ENCODE peak calls at places on chromosome 1, in six cellular contexts. One of them, this sample, is unnamed.

GRCh38 chr1:31633117-31633516 is 11.6 kb downstream of the PEF1 start:
- DNase-seq in breast epithelium: no peak
- DNase-seq in A549: peak; percentile 22
- DNase-seq in activated effector memory CD4-positive, alpha-beta T cell treated with anti-CD3 and anti-CD28 coated beads, Interleukin-2, amount 50 U/mL, for 16 hours: peak; percentile 70
- DNase-seq in lower lobe of right lung: no peak
- DNase-seq in T follicular helper cell: no peak
- DNase-seq in this sample: no peak

GRCh38 chr1:161071886-161072371 is 2.2 kb upstream of the ARHGAP30 start:
- DNase-seq in breast epithelium: peak; percentile 55
- DNase-seq in A549: peak; percentile 72
- DNase-seq in activated effector memory CD4-positive, alpha-beta T cell treated with anti-CD3 and anti-CD28 coated beads, Interleukin-2, amount 50 U/mL, for 16 hours: peak; percentile 75
- DNase-seq in lower lobe of right lung: peak; percentile 86
- DNase-seq in T follicular helper cell: peak; percentile 16
- DNase-seq in this sample: no peak

GRCh38 chr1:237126180-237126579 is 84.2 kb downstream of the RYR2 start:
- DNase-seq in breast epithelium: no peak
- DNase-seq in A549: no peak
- DNase-seq in activated effector memory CD4-positive, alpha-beta T cell treated with anti-CD3 and anti-CD28 coated beads, Interleukin-2, amount 50 U/mL, for 16 hours: no peak
- DNase-seq in lower lobe of right lung: no peak
- DNase-seq in T follicular helper cell: no peak
- DNase-seq in this sample: no peak

GRCh38 chr1:48049823-48050539 is 52.8 kb upstream of the TRABD2B start:
- DNase-seq in breast epithelium: no peak
- DNase-seq in A549: no peak
- DNase-seq in activated effector memory CD4-positive, alpha-beta T cell treated with anti-CD3 and anti-CD28 coated beads, Interleukin-2, amount 50 U/mL, for 16 hours: no peak
- DNase-seq in lower lobe of right lung: no peak
- DNase-seq in T follicular helper cell: no peak
- DNase-seq in this sample: no peak

GRCh38 chr1:167983797-167984196 is 46.9 kb upstream of the MPC2 start:
- DNase-seq in breast epithelium: no peak
- DNase-seq in A549: no peak
- DNase-seq in activated effector memory CD4-positive, alpha-beta T cell treated with anti-CD3 and anti-CD28 coated beads, Interleukin-2, amount 50 U/mL, for 16 hours: no peak
- DNase-seq in lower lobe of right lung: no peak
- DNase-seq in T follicular helper cell: no peak
- DNase-seq in this sample: no peak

GRCh38 chr1:37945743-37946702 is 830 bp downstream of the INPP5B start:
- DNase-seq in breast epithelium: peak; percentile 42
- DNase-seq in A549: peak; percentile 43
- DNase-seq in activated effector memory CD4-positive, alpha-beta T cell treated with anti-CD3 and anti-CD28 coated beads, Interleukin-2, amount 50 U/mL, for 16 hours: no peak
- DNase-seq in lower lobe of right lung: peak; percentile 50
- DNase-seq in T follicular helper cell: no peak
- DNase-seq in this sample: no peak

GRCh38 chr1:160777486-160778089 is 18.4 kb upstream of the LY9 start:
- DNase-seq in breast epithelium: no peak
- DNase-seq in A549: peak; percentile 27
- DNase-seq in activated effector memory CD4-positive, alpha-beta T cell treated with anti-CD3 and anti-CD28 coated beads, Interleukin-2, amount 50 U/mL, for 16 hours: peak; percentile 76
- DNase-seq in lower lobe of right lung: no peak
- DNase-seq in T follicular helper cell: peak; percentile 36
- DNase-seq in this sample: no peak

GRCh38 chr1:221487781-221488520 is 253.9 kb downstream of the DUSP10 start:
- DNase-seq in breast epithelium: no peak
- DNase-seq in A549: peak; percentile 28
- DNase-seq in activated effector memory CD4-positive, alpha-beta T cell treated with anti-CD3 and anti-CD28 coated beads, Interleukin-2, amount 50 U/mL, for 16 hours: no peak
- DNase-seq in lower lobe of right lung: no peak
- DNase-seq in T follicular helper cell: no peak
- DNase-seq in this sample: no peak

GRCh38 chr1:156491151-156491949 is 9.2 kb downstream of the MEF2D start:
- DNase-seq in breast epithelium: no peak
- DNase-seq in A549: no peak
- DNase-seq in activated effector memory CD4-positive, alpha-beta T cell treated with anti-CD3 and anti-CD28 coated beads, Interleukin-2, amount 50 U/mL, for 16 hours: no peak
- DNase-seq in lower lobe of right lung: no peak
- DNase-seq in T follicular helper cell: no peak
- DNase-seq in this sample: no peak

GRCh38 chr1:32759997-32760623 is 57.0 kb downstream of the YARS1 start:
- DNase-seq in breast epithelium: peak; percentile 99
- DNase-seq in A549: peak; percentile 92
- DNase-seq in activated effector memory CD4-positive, alpha-beta T cell treated with anti-CD3 and anti-CD28 coated beads, Interleukin-2, amount 50 U/mL, for 16 hours: no peak
- DNase-seq in lower lobe of right lung: peak; percentile 96
- DNase-seq in T follicular helper cell: no peak
- DNase-seq in this sample: no peak

GRCh38 chr1:205676597-205676996 is 3.7 kb downstream of the SLC45A3 start:
- DNase-seq in breast epithelium: no peak
- DNase-seq in A549: no peak
- DNase-seq in activated effector memory CD4-positive, alpha-beta T cell treated with anti-CD3 and anti-CD28 coated beads, Interleukin-2, amount 50 U/mL, for 16 hours: no peak
- DNase-seq in lower lobe of right lung: no peak
- DNase-seq in T follicular helper cell: no peak
- DNase-seq in this sample: no peak

GRCh38 chr1:224785622-224786021 is 143.9 kb upstream of the DNAH14 start:
- DNase-seq in breast epithelium: no peak
- DNase-seq in A549: no peak
- DNase-seq in activated effector memory CD4-positive, alpha-beta T cell treated with anti-CD3 and anti-CD28 coated beads, Interleukin-2, amount 50 U/mL, for 16 hours: no peak
- DNase-seq in lower lobe of right lung: no peak
- DNase-seq in T follicular helper cell: no peak
- DNase-seq in this sample: no peak

GRCh38 chr1:236280438-236281285 is 1.1 kb downstream of the ERO1B start:
- DNase-seq in breast epithelium: peak; percentile 32
- DNase-seq in A549: no peak
- DNase-seq in activated effector memory CD4-positive, alpha-beta T cell treated with anti-CD3 and anti-CD28 coated beads, Interleukin-2, amount 50 U/mL, for 16 hours: peak; percentile 74
- DNase-seq in lower lobe of right lung: no peak
- DNase-seq in T follicular helper cell: peak; percentile 24
- DNase-seq in this sample: no peak

GRCh38 chr1:156497078-156497742 is 3.4 kb downstream of the MEF2D start:
- DNase-seq in breast epithelium: no peak
- DNase-seq in A549: no peak
- DNase-seq in activated effector memory CD4-positive, alpha-beta T cell treated with anti-CD3 and anti-CD28 coated beads, Interleukin-2, amount 50 U/mL, for 16 hours: no peak
- DNase-seq in lower lobe of right lung: no peak
- DNase-seq in T follicular helper cell: no peak
- DNase-seq in this sample: no peak

GRCh38 chr1:190597361-190597760 is 119.7 kb upstream of the BRINP3 start:
- DNase-seq in breast epithelium: no peak
- DNase-seq in A549: no peak
- DNase-seq in activated effector memory CD4-positive, alpha-beta T cell treated with anti-CD3 and anti-CD28 coated beads, Interleukin-2, amount 50 U/mL, for 16 hours: no peak
- DNase-seq in lower lobe of right lung: no peak
- DNase-seq in T follicular helper cell: no peak
- DNase-seq in this sample: no peak

GRCh38 chr1:175072131-175072941 is 4.7 kb downstream of the TNN start:
- DNase-seq in breast epithelium: no peak
- DNase-seq in A549: no peak
- DNase-seq in activated effector memory CD4-positive, alpha-beta T cell treated with anti-CD3 and anti-CD28 coated beads, Interleukin-2, amount 50 U/mL, for 16 hours: no peak
- DNase-seq in lower lobe of right lung: no peak
- DNase-seq in T follicular helper cell: no peak
- DNase-seq in this sample: no peak

GRCh38 chr1:192552619-192553225 is 22.9 kb upstream of the RGS1 start:
- DNase-seq in breast epithelium: no peak
- DNase-seq in A549: no peak
- DNase-seq in activated effector memory CD4-positive, alpha-beta T cell treated with anti-CD3 and anti-CD28 coated beads, Interleukin-2, amount 50 U/mL, for 16 hours: no peak
- DNase-seq in lower lobe of right lung: no peak
- DNase-seq in T follicular helper cell: no peak
- DNase-seq in this sample: no peak

GRCh38 chr1:198892065-198892464 is 253.2 kb downstream of the PTPRC start:
- DNase-seq in breast epithelium: no peak
- DNase-seq in A549: no peak
- DNase-seq in activated effector memory CD4-positive, alpha-beta T cell treated with anti-CD3 and anti-CD28 coated beads, Interleukin-2, amount 50 U/mL, for 16 hours: no peak
- DNase-seq in lower lobe of right lung: no peak
- DNase-seq in T follicular helper cell: no peak
- DNase-seq in this sample: no peak

GRCh38 chr1:31064685-31065309 is 720 bp downstream of the PUM1 start:
- DNase-seq in breast epithelium: no peak
- DNase-seq in A549: peak; percentile 32
- DNase-seq in activated effector memory CD4-positive, alpha-beta T cell treated with anti-CD3 and anti-CD28 coated beads, Interleukin-2, amount 50 U/mL, for 16 hours: peak; percentile 77
- DNase-seq in lower lobe of right lung: peak; percentile 46
- DNase-seq in T follicular helper cell: peak; percentile 2
- DNase-seq in this sample: no peak

GRCh38 chr1:177897601-177898376 is 72.1 kb downstream of the SEC16B start:
- DNase-seq in breast epithelium: no peak
- DNase-seq in A549: no peak
- DNase-seq in activated effector memory CD4-positive, alpha-beta T cell treated with anti-CD3 and anti-CD28 coated beads, Interleukin-2, amount 50 U/mL, for 16 hours: no peak
- DNase-seq in lower lobe of right lung: no peak
- DNase-seq in T follicular helper cell: no peak
- DNase-seq in this sample: no peak

GRCh38 chr1:31297273-31298247 is 728 bp downstream of the ZCCHC17 start:
- DNase-seq in breast epithelium: no peak
- DNase-seq in A549: no peak
- DNase-seq in activated effector memory CD4-positive, alpha-beta T cell treated with anti-CD3 and anti-CD28 coated beads, Interleukin-2, amount 50 U/mL, for 16 hours: no peak
- DNase-seq in lower lobe of right lung: no peak
- DNase-seq in T follicular helper cell: no peak
- DNase-seq in this sample: no peak

GRCh38 chr1:119582801-119583200 is 65.3 kb downstream of the ZNF697 start:
- DNase-seq in breast epithelium: peak; percentile 19
- DNase-seq in A549: peak; percentile 8
- DNase-seq in activated effector memory CD4-positive, alpha-beta T cell treated with anti-CD3 and anti-CD28 coated beads, Interleukin-2, amount 50 U/mL, for 16 hours: no peak
- DNase-seq in lower lobe of right lung: peak; percentile 59
- DNase-seq in T follicular helper cell: no peak
- DNase-seq in this sample: no peak

GRCh38 chr1:113219828-113220227 is 146.8 kb downstream of the LRIG2 start:
- DNase-seq in breast epithelium: no peak
- DNase-seq in A549: no peak
- DNase-seq in activated effector memory CD4-positive, alpha-beta T cell treated with anti-CD3 and anti-CD28 coated beads, Interleukin-2, amount 50 U/mL, for 16 hours: no peak
- DNase-seq in lower lobe of right lung: no peak
- DNase-seq in T follicular helper cell: no peak
- DNase-seq in this sample: no peak

GRCh38 chr1:93753766-93754763 is 72.4 kb upstream of the BCAR3 start:
- DNase-seq in breast epithelium: peak; percentile 52
- DNase-seq in A549: peak; percentile 28
- DNase-seq in activated effector memory CD4-positive, alpha-beta T cell treated with anti-CD3 and anti-CD28 coated beads, Interleukin-2, amount 50 U/mL, for 16 hours: no peak
- DNase-seq in lower lobe of right lung: no peak
- DNase-seq in T follicular helper cell: no peak
- DNase-seq in this sample: no peak

GRCh38 chr1:210233495-210234253 is 1.1 kb downstream of the SERTAD4 start:
- DNase-seq in breast epithelium: peak; percentile 67
- DNase-seq in A549: peak; percentile 33
- DNase-seq in activated effector memory CD4-positive, alpha-beta T cell treated with anti-CD3 and anti-CD28 coated beads, Interleukin-2, amount 50 U/mL, for 16 hours: peak; percentile 64
- DNase-seq in lower lobe of right lung: peak; percentile 76
- DNase-seq in T follicular helper cell: no peak
- DNase-seq in this sample: no peak

GRCh38 chr1:100530901-100531487 is 6.9 kb upstream of the GPR88 start:
- DNase-seq in breast epithelium: no peak
- DNase-seq in A549: no peak
- DNase-seq in activated effector memory CD4-positive, alpha-beta T cell treated with anti-CD3 and anti-CD28 coated beads, Interleukin-2, amount 50 U/mL, for 16 hours: no peak
- DNase-seq in lower lobe of right lung: no peak
- DNase-seq in T follicular helper cell: no peak
- DNase-seq in this sample: no peak

GRCh38 chr1:61273167-61273705 is 190.9 kb downstream of the NFIA start:
- DNase-seq in breast epithelium: no peak
- DNase-seq in A549: no peak
- DNase-seq in activated effector memory CD4-positive, alpha-beta T cell treated with anti-CD3 and anti-CD28 coated beads, Interleukin-2, amount 50 U/mL, for 16 hours: no peak
- DNase-seq in lower lobe of right lung: no peak
- DNase-seq in T follicular helper cell: no peak
- DNase-seq in this sample: no peak

GRCh38 chr1:117576236-117576635 is 29.6 kb upstream of the TENT5C start:
- DNase-seq in breast epithelium: no peak
- DNase-seq in A549: no peak
- DNase-seq in activated effector memory CD4-positive, alpha-beta T cell treated with anti-CD3 and anti-CD28 coated beads, Interleukin-2, amount 50 U/mL, for 16 hours: no peak
- DNase-seq in lower lobe of right lung: no peak
- DNase-seq in T follicular helper cell: no peak
- DNase-seq in this sample: no peak

GRCh38 chr1:210711825-210712224 is 383.1 kb downstream of the HHAT start:
- DNase-seq in breast epithelium: no peak
- DNase-seq in A549: no peak
- DNase-seq in activated effector memory CD4-positive, alpha-beta T cell treated with anti-CD3 and anti-CD28 coated beads, Interleukin-2, amount 50 U/mL, for 16 hours: no peak
- DNase-seq in lower lobe of right lung: no peak
- DNase-seq in T follicular helper cell: no peak
- DNase-seq in this sample: no peak

GRCh38 chr1:208535518-208535917 is 291.3 kb upstream of the PLXNA2 start:
- DNase-seq in breast epithelium: no peak
- DNase-seq in A549: no peak
- DNase-seq in activated effector memory CD4-positive, alpha-beta T cell treated with anti-CD3 and anti-CD28 coated beads, Interleukin-2, amount 50 U/mL, for 16 hours: no peak
- DNase-seq in lower lobe of right lung: no peak
- DNase-seq in T follicular helper cell: no peak
- DNase-seq in this sample: no peak

GRCh38 chr1:35568975-35569395 is 4.1 kb upstream of the TFAP2E start:
- DNase-seq in breast epithelium: no peak
- DNase-seq in A549: peak; percentile 72
- DNase-seq in activated effector memory CD4-positive, alpha-beta T cell treated with anti-CD3 and anti-CD28 coated beads, Interleukin-2, amount 50 U/mL, for 16 hours: peak; percentile 86
- DNase-seq in lower lobe of right lung: peak; percentile 69
- DNase-seq in T follicular helper cell: peak; percentile 39
- DNase-seq in this sample: peak; percentile 85

GRCh38 chr1:156346636-156347035 is 8.3 kb downstream of the TSACC start:
- DNase-seq in breast epithelium: no peak
- DNase-seq in A549: no peak
- DNase-seq in activated effector memory CD4-positive, alpha-beta T cell treated with anti-CD3 and anti-CD28 coated beads, Interleukin-2, amount 50 U/mL, for 16 hours: no peak
- DNase-seq in lower lobe of right lung: no peak
- DNase-seq in T follicular helper cell: no peak
- DNase-seq in this sample: no peak

GRCh38 chr1:47405697-47406096 is 10.4 kb upstream of the FOXE3 start:
- DNase-seq in breast epithelium: no peak
- DNase-seq in A549: no peak
- DNase-seq in activated effector memory CD4-positive, alpha-beta T cell treated with anti-CD3 and anti-CD28 coated beads, Interleukin-2, amount 50 U/mL, for 16 hours: no peak
- DNase-seq in lower lobe of right lung: no peak
- DNase-seq in T follicular helper cell: no peak
- DNase-seq in this sample: no peak

GRCh38 chr1:38474738-38475623 is 384.6 kb downstream of the RRAGC start:
- DNase-seq in breast epithelium: no peak
- DNase-seq in A549: no peak
- DNase-seq in activated effector memory CD4-positive, alpha-beta T cell treated with anti-CD3 and anti-CD28 coated beads, Interleukin-2, amount 50 U/mL, for 16 hours: no peak
- DNase-seq in lower lobe of right lung: no peak
- DNase-seq in T follicular helper cell: no peak
- DNase-seq in this sample: no peak

GRCh38 chr1:113534130-113534817 is 144.0 kb downstream of the MAGI3 start:
- DNase-seq in breast epithelium: no peak
- DNase-seq in A549: no peak
- DNase-seq in activated effector memory CD4-positive, alpha-beta T cell treated with anti-CD3 and anti-CD28 coated beads, Interleukin-2, amount 50 U/mL, for 16 hours: no peak
- DNase-seq in lower lobe of right lung: no peak
- DNase-seq in T follicular helper cell: no peak
- DNase-seq in this sample: no peak

GRCh38 chr1:203202431-203203245 is 16.1 kb upstream of the CHI3L1 start:
- DNase-seq in breast epithelium: no peak
- DNase-seq in A549: no peak
- DNase-seq in activated effector memory CD4-positive, alpha-beta T cell treated with anti-CD3 and anti-CD28 coated beads, Interleukin-2, amount 50 U/mL, for 16 hours: peak; percentile 4
- DNase-seq in lower lobe of right lung: no peak
- DNase-seq in T follicular helper cell: no peak
- DNase-seq in this sample: peak; percentile 84

GRCh38 chr1:204398197-204399125 is 13.2 kb downstream of the PPP1R15B start:
- DNase-seq in breast epithelium: peak; percentile 70
- DNase-seq in A549: peak; percentile 96
- DNase-seq in activated effector memory CD4-positive, alpha-beta T cell treated with anti-CD3 and anti-CD28 coated beads, Interleukin-2, amount 50 U/mL, for 16 hours: peak; percentile 77
- DNase-seq in lower lobe of right lung: peak; percentile 75
- DNase-seq in T follicular helper cell: peak; percentile 39
- DNase-seq in this sample: no peak

GRCh38 chr1:218361298-218362065 is 16.3 kb downstream of the TGFB2 start:
- DNase-seq in breast epithelium: no peak
- DNase-seq in A549: no peak
- DNase-seq in activated effector memory CD4-positive, alpha-beta T cell treated with anti-CD3 and anti-CD28 coated beads, Interleukin-2, amount 50 U/mL, for 16 hours: no peak
- DNase-seq in lower lobe of right lung: no peak
- DNase-seq in T follicular helper cell: no peak
- DNase-seq in this sample: no peak

GRCh38 chr1:18175530-18176377 is 68.2 kb downstream of the IGSF21 start:
- DNase-seq in breast epithelium: no peak
- DNase-seq in A549: no peak
- DNase-seq in activated effector memory CD4-positive, alpha-beta T cell treated with anti-CD3 and anti-CD28 coated beads, Interleukin-2, amount 50 U/mL, for 16 hours: no peak
- DNase-seq in lower lobe of right lung: no peak
- DNase-seq in T follicular helper cell: no peak
- DNase-seq in this sample: no peak